ENCODE peak calls at places on chromosomes 12 and 14, in eight cellular contexts. N, Z, L, F, U, R, I and M are unnamed samples.
A peak's percentile ranks its signal among the peaks of the same experiment; 100 is the strongest.

GRCh38 chr14:53951661-53952265 is 4.9 kb downstream of the BMP4 start:
- DNase-seq in N (no peak), Z (no peak), L (no peak), F (no peak), U (no peak), R (no peak), I (no peak), M (no peak)

GRCh38 chr14:76715102-76715926 is 46.0 kb upstream of the VASH1 start:
- DNase-seq in N (no peak), Z (peak; percentile 26), L (no peak), F (no peak), U (no peak), R (no peak), I (no peak), M (no peak)

GRCh38 chr12:24600996-24601395 is 347.9 kb downstream of the BCAT1 start:
- DNase-seq in N (peak; percentile 85), Z (no peak), L (peak; percentile 25), F (no peak), U (no peak), R (peak; percentile 52), I (peak; percentile 18), M (peak; percentile 42)

GRCh38 chr14:75452900-75453816 is 25.3 kb downstream of the JDP2 start:
- DNase-seq in N (peak; percentile 9), Z (peak; percentile 68), L (peak; percentile 100), F (no peak), U (peak; percentile 30), R (peak; percentile 97), I (peak; percentile 80), M (peak; percentile 80)

GRCh38 chr12:38880288-38880687 is 25.1 kb downstream of the CPNE8 start:
- DNase-seq in N (no peak), Z (no peak), L (no peak), F (no peak), U (no peak), R (no peak), I (no peak), M (no peak)

GRCh38 chr12:24078318-24078765 is 128.9 kb upstream of the SOX5 start:
- DNase-seq in N (no peak), Z (no peak), L (no peak), F (no peak), U (no peak), R (no peak), I (no peak), M (no peak)

GRCh38 chr12:6868211-6869048 is 1.1 kb downstream of the TPI1 start:
- DNase-seq in N (no peak), Z (peak; percentile 24), L (no peak), F (no peak), U (no peak), R (peak; percentile 75), I (no peak), M (no peak)

GRCh38 chr14:96053236-96053599 is 14.1 kb downstream of the C14orf132 start:
- DNase-seq in N (no peak), Z (no peak), L (no peak), F (no peak), U (no peak), R (no peak), I (no peak), M (no peak)

GRCh38 chr14:35347323-35348043 is 55.3 kb downstream of the PSMA6 start:
- DNase-seq in N (no peak), Z (no peak), L (no peak), F (no peak), U (no peak), R (no peak), I (no peak), M (no peak)

GRCh38 chr12:83537428-83538053 is 850.8 kb downstream of the TMTC2 start:
- DNase-seq in N (no peak), Z (no peak), L (no peak), F (no peak), U (no peak), R (no peak), I (no peak), M (no peak)

GRCh38 chr14:54627718-54628345 is 60.9 kb downstream of the SAMD4A start:
- DNase-seq in N (no peak), Z (peak; percentile 72), L (no peak), F (no peak), U (peak; percentile 57), R (peak; percentile 74), I (no peak), M (no peak)

GRCh38 chr14:67221248-67221981 is 19.8 kb upstream of the PALS1 start:
- DNase-seq in N (peak; percentile 64), Z (no peak), L (peak; percentile 97), F (no peak), U (no peak), R (peak; percentile 73), I (no peak), M (peak; percentile 76)

GRCh38 chr12:7844131-7844530 is 28.6 kb downstream of the SLC2A14 start:
- DNase-seq in N (no peak), Z (no peak), L (no peak), F (no peak), U (no peak), R (no peak), I (no peak), M (no peak)

GRCh38 chr12:109264095-109264942 is 44.8 kb downstream of the FOXN4 start:
- DNase-seq in N (no peak), Z (peak; percentile 72), L (peak; percentile 82), F (no peak), U (peak; percentile 87), R (peak; percentile 21), I (peak; percentile 16), M (no peak)

GRCh38 chr12:46237381-46238045 is 31.3 kb downstream of the SLC38A1 start:
- DNase-seq in N (no peak), Z (no peak), L (no peak), F (no peak), U (no peak), R (no peak), I (no peak), M (no peak)

GRCh38 chr12:67994046-67994445 is 4.8 kb downstream of the IFNG-AS1 start:
- DNase-seq in N (no peak), Z (no peak), L (no peak), F (no peak), U (no peak), R (no peak), I (no peak), M (no peak)

GRCh38 chr12:48165089-48166031 is 8.0 kb upstream of the ASB8 start:
- DNase-seq in N (peak; percentile 15), Z (peak; percentile 78), L (peak; percentile 53), F (no peak), U (peak; percentile 55), R (peak; percentile 97), I (no peak), M (no peak)

GRCh38 chr14:85590784-85591183 is 60.8 kb downstream of the FLRT2 start:
- DNase-seq in N (no peak), Z (no peak), L (no peak), F (no peak), U (no peak), R (peak; percentile 73), I (no peak), M (no peak)

GRCh38 chr12:122859303-122860051 is 24.2 kb downstream of the HIP1R start:
- DNase-seq in N (no peak), Z (no peak), L (no peak), F (no peak), U (no peak), R (no peak), I (no peak), M (no peak)

GRCh38 chr12:63292476-63293228 is 141.7 kb upstream of the AVPR1A start:
- DNase-seq in N (no peak), Z (no peak), L (no peak), F (no peak), U (no peak), R (peak; percentile 60), I (no peak), M (no peak)

GRCh38 chr12:89129471-89129870 is 222.8 kb downstream of the DUSP6 start:
- DNase-seq in N (no peak), Z (peak; percentile 12), L (no peak), F (no peak), U (no peak), R (no peak), I (no peak), M (no peak)

GRCh38 chr14:29462271-29462670 is 465.4 kb downstream of the PRKD1 start:
- DNase-seq in N (no peak), Z (no peak), L (no peak), F (no peak), U (no peak), R (no peak), I (no peak), M (no peak)

GRCh38 chr14:79967001-79967400 is 244.3 kb downstream of the DIO2 start:
- DNase-seq in N (peak; percentile 34), Z (no peak), L (no peak), F (no peak), U (no peak), R (peak; percentile 25), I (no peak), M (no peak)

GRCh38 chr12:93229494-93230310 is 148.0 kb upstream of the NUDT4 start:
- DNase-seq in N (peak; percentile 82), Z (no peak), L (peak; percentile 41), F (no peak), U (no peak), R (peak; percentile 42), I (peak; percentile 86), M (peak; percentile 60)

GRCh38 chr14:99261916-99262787 is 9.8 kb downstream of the BCL11B start:
- DNase-seq in N (no peak), Z (no peak), L (no peak), F (peak; percentile 54), U (no peak), R (no peak), I (no peak), M (no peak)

GRCh38 chr12:6534914-6535696 is 788 bp downstream of the GAPDH start:
- DNase-seq in N (no peak), Z (peak; percentile 53), L (peak; percentile 66), F (peak; percentile 48), U (peak; percentile 76), R (peak; percentile 81), I (no peak), M (no peak)

GRCh38 chr12:68113644-68114043 is 45.9 kb downstream of the IFNG start:
- DNase-seq in N (no peak), Z (no peak), L (no peak), F (no peak), U (no peak), R (no peak), I (no peak), M (no peak)

GRCh38 chr12:93734784-93735183 is 57.6 kb downstream of the CRADD start:
- DNase-seq in N (no peak), Z (no peak), L (no peak), F (no peak), U (no peak), R (no peak), I (no peak), M (no peak)

GRCh38 chr14:61145903-61146411 is 135.2 kb downstream of the TMEM30B start:
- DNase-seq in N (no peak), Z (no peak), L (no peak), F (no peak), U (no peak), R (peak; percentile 65), I (peak; percentile 86), M (peak; percentile 89)

GRCh38 chr12:6273931-6274687 is 36.4 kb upstream of the PLEKHG6 start:
- DNase-seq in N (no peak), Z (no peak), L (no peak), F (no peak), U (peak; percentile 57), R (no peak), I (no peak), M (no peak)

GRCh38 chr14:24817638-24818053 is 183.7 kb upstream of the GZMB start:
- DNase-seq in N (no peak), Z (peak; percentile 54), L (peak; percentile 55), F (no peak), U (peak; percentile 29), R (peak; percentile 20), I (no peak), M (no peak)

GRCh38 chr14:76776306-76777251 is 15.3 kb downstream of the VASH1 start:
- DNase-seq in N (no peak), Z (peak; percentile 21), L (no peak), F (no peak), U (no peak), R (no peak), I (no peak), M (no peak)

GRCh38 chr14:65940056-65940735 is 527.7 kb downstream of the FUT8 start:
- DNase-seq in N (no peak), Z (no peak), L (peak; percentile 38), F (no peak), U (peak; percentile 28), R (no peak), I (no peak), M (no peak)